ENCODE peak calls at places on chromosomes 13 and 19, in four cellular contexts. B is WTC11, S is K562, I is HepG2. P is an unnamed sample.

GRCh38 chr19:57008432-57008831 is 111.4 kb upstream of the USP29 start:
- DNase-seq in B (no peak), S (no peak), I (no peak), P (no peak)

GRCh38 chr19:31693870-31694269 is 344.6 kb upstream of the TSHZ3 start:
- DNase-seq in B (no peak), S (no peak), I (no peak), P (no peak)

GRCh38 chr13:100039740-100040139 is 49.2 kb upstream of the PCCA start:
- DNase-seq in B (no peak), S (no peak), I (peak), P (peak)

GRCh38 chr13:30652746-30653145 is 35.0 kb downstream of the USPL1 start:
- DNase-seq in B (no peak), S (no peak), I (no peak), P (no peak)

GRCh38 chr19:13796301-13797057 is 1.2 kb downstream of the ZSWIM4 start:
- DNase-seq in B (peak), S (no peak), I (peak), P (peak)

GRCh38 chr13:31122544-31123260 is 39.0 kb downstream of the HSPH1 start:
- DNase-seq in B (no peak), S (no peak), I (no peak), P (no peak)

GRCh38 chr19:55300821-55301458 is 17.1 kb downstream of the BRSK1 start:
- DNase-seq in B (no peak), S (no peak), I (no peak), P (no peak)

GRCh38 chr19:3047307-3048189 is 14.7 kb downstream of the TLE5 start:
- DNase-seq in B (peak), S (peak), I (peak), P (peak)

GRCh38 chr13:39038569-39038898 is 278 bp downstream of the NHLRC3 start:
- DNase-seq in B (no peak), S (peak), I (peak), P (peak)

GRCh38 chr13:97116754-97117153 is 105.4 kb upstream of the MBNL2 start:
- DNase-seq in B (no peak), S (no peak), I (no peak), P (no peak)

GRCh38 chr19:4449022-4449825 is 8.4 kb downstream of the UBXN6 start:
- DNase-seq in B (no peak), S (no peak), I (no peak), P (no peak)

GRCh38 chr13:41512441-41512840 is 55.1 kb downstream of the RGCC start:
- DNase-seq in B (no peak), S (peak), I (no peak), P (no peak)

GRCh38 chr13:61988810-61989209 is 573.2 kb upstream of the PCDH20 start:
- DNase-seq in B (no peak), S (no peak), I (no peak), P (no peak)

GRCh38 chr13:66660013-66660804 is 569.9 kb downstream of the PCDH9 start:
- DNase-seq in B (no peak), S (no peak), I (no peak), P (peak)

GRCh38 chr13:46136688-46137087 is 31.9 kb upstream of the CPB2 start:
- DNase-seq in B (no peak), S (no peak), I (no peak), P (no peak)

GRCh38 chr19:48644839-48645651 is 942 bp downstream of the CA11 start:
- DNase-seq in B (peak), S (peak), I (peak), P (peak)

GRCh38 chr13:108996430-108996829 is 367.0 kb downstream of the MYO16 start:
- DNase-seq in B (no peak), S (no peak), I (no peak), P (no peak)

GRCh38 chr13:80342541-80343371 is 1.8 kb upstream of the SPRY2 start:
- DNase-seq in B (peak), S (peak), I (peak), P (peak)

GRCh38 chr19:54653181-54653809 is 9.5 kb upstream of the LILRB4 start:
- DNase-seq in B (no peak), S (peak), I (peak), P (peak)

GRCh38 chr13:38637576-38637975 is 49.3 kb upstream of the FREM2 start:
- DNase-seq in B (no peak), S (no peak), I (no peak), P (no peak)

GRCh38 chr19:38360839-38361631 is 13.3 kb upstream of the PSMD8 start:
- DNase-seq in B (no peak), S (no peak), I (no peak), P (no peak)

GRCh38 chr13:97257800-97258799 is 36.0 kb downstream of the MBNL2 start:
- DNase-seq in B (peak), S (peak), I (peak), P (peak)

GRCh38 chr13:110503037-110503901 is 58.3 kb downstream of the RAB20 start:
- DNase-seq in B (no peak), S (peak), I (no peak), P (no peak)

GRCh38 chr13:91078093-91078679 is 269.3 kb upstream of the MIR17HG start:
- DNase-seq in B (no peak), S (no peak), I (no peak), P (peak)

GRCh38 chr13:30133976-30134375 is 173.4 kb downstream of the KATNAL1 start:
- DNase-seq in B (no peak), S (no peak), I (no peak), P (no peak)

GRCh38 chr13:96696501-96696900 is 297.8 kb downstream of the OXGR1 start:
- DNase-seq in B (no peak), S (no peak), I (no peak), P (no peak)

GRCh38 chr13:55572862-55573261 is 1567.9 kb upstream of the PRR20A start:
- DNase-seq in B (no peak), S (no peak), I (no peak), P (no peak)
- TF ChIP-seq NR3C1 in B (no peak), S (no peak), I (no peak), P (no peak)

DNA sequence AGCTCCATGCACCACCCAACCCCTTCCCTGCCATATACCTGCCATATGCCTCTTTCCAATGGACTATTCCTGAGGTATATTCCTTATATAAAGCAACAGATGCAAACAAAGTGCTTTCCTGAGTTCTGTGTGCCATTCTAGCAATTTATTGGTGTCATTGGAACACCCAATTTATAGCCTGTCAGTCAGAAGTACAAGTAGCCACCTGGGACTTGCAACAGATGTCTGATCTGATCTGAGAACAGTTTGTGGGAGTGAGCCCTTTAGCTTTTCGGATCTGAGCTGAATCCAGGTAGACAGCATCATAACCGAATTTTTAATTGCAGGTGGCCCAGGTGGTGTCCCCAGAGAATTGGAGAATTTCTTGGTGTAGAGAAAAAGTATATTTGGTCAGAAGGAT is 963 bp upstream of the FPR3 start:
- DNase-seq in B (no peak), S (no peak), I (no peak), P (no peak)
- TF ChIP-seq NR3C1 in B (no peak), S (no peak), I (no peak), P (no peak)

DNA sequence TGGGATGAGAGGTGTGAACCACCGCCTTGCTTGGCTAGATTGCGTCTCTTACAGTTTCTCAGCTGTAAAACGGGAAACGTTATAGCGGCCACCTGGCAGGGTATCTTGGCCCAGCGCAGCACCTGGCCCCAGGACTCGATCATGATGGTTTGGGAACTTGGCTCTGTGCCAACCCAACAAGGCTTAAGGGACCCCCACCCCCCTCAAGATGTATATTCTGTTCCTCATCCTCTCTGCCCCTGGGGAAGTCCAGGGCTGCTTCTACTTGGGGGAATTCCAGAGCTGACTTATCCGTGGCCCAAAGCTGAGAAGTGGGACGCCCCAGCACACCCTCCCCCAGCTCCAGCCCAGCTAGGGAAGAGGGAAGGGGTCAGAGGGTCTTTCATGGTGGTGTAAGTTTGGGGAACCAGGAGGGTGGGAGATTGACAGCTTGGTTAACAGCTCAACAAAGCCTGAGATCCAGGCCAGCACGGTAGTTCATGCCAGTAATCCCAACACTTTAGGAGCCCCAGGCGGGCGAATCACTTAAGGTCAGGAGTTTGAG is 695 bp downstream of the ICAM1 start:
- DNase-seq in B (no peak), S (peak), I (no peak), P (no peak)
- TF ChIP-seq NR3C1 in B (no peak), S (no peak), I (no peak), P (no peak)

GRCh38 chr19:28026636-28027035 is 1186.3 kb downstream of the UQCRFS1 start:
- DNase-seq in B (no peak), S (no peak), I (no peak), P (no peak)
- TF ChIP-seq NR3C1 in B (no peak), S (no peak), I (no peak), P (no peak)

DNA sequence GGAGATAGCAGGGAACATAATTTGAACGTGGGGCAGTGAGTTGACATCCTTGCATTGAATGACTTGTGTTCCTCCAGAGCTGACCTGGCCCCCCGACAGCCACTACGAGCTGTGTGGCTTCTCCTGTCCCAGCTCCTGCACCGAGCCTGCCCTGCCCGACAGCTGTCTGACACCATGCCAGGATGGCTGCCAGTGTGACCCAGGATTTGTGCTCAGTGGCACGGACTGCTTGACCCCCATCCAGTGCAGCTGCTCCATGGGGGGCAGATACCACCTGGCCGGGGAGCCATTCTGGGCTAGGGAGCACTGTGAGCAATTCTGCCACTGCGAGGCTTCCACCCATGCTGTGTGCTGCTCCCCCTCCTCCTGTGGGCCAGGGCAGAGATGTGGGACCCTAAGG is 29.2 kb upstream of the FXYD3 start:
- DNase-seq in B (no peak), S (no peak), I (no peak), P (no peak)
- TF ChIP-seq NR3C1 in B (no peak), S (no peak), I (no peak), P (no peak)

GRCh38 chr13:52686381-52686780 is 33.7 kb downstream of the SUGT1 start:
- DNase-seq in B (no peak), S (no peak), I (no peak), P (no peak)
- TF ChIP-seq NR3C1 in B (no peak), S (no peak), I (no peak), P (no peak)

GRCh38 chr19:33219261-33219812 is 6.3 kb downstream of the SLC7A10 start:
- DNase-seq in B (peak), S (no peak), I (no peak), P (no peak)

GRCh38 chr19:33224694-33225457 is 774 bp downstream of the SLC7A10 start:
- DNase-seq in B (no peak), S (no peak), I (no peak), P (no peak)

GRCh38 chr19:33220115-33220514 is 5.5 kb downstream of the SLC7A10 start:
- DNase-seq in B (no peak), S (no peak), I (no peak), P (no peak)

GRCh38 chr19:33220735-33221134 is 4.9 kb downstream of the SLC7A10 start:
- DNase-seq in B (no peak), S (no peak), I (no peak), P (no peak)

GRCh38 chr19:33221641-33222040 is 4.0 kb downstream of the SLC7A10 start:
- DNase-seq in B (no peak), S (no peak), I (no peak), P (peak)
- TF ChIP-seq NR3C1 in B (no peak), S (no peak), I (no peak), P (no peak)

GRCh38 chr19:49925486-49925885 is 3.5 kb upstream of the ATF5 start:
- DNase-seq in B (no peak), S (no peak), I (no peak), P (no peak)

GRCh38 chr19:49923055-49924003 is 5.7 kb upstream of the ATF5 start:
- DNase-seq in B (no peak), S (no peak), I (no peak), P (no peak)

GRCh38 chr19:49924004-49924880 is 4.8 kb upstream of the ATF5 start:
- DNase-seq in B (peak), S (no peak), I (no peak), P (no peak)

GRCh38 chr19:49920624-49921363 is 8.2 kb upstream of the ATF5 start:
- DNase-seq in B (no peak), S (no peak), I (no peak), P (no peak)

GRCh38 chr19:49921871-49922755 is 6.9 kb upstream of the ATF5 start:
- DNase-seq in B (no peak), S (no peak), I (no peak), P (no peak)
- TF ChIP-seq NR3C1 in B (no peak), S (no peak), I (no peak), P (no peak)

P was measured in A549.